ENCODE peak calls at places on chromosomes 12 and 14, in six cellular contexts. R is RWPE1, Q is B cell, D is HFF-Myc, F is left ventricle myocardium inferior, M is MCF 10A. N is an unnamed sample.

GRCh38 chr12:54929998-54930397 is 54.6 kb downstream of the TESPA1 start:
- DNase-seq in F (no peak), Q (no peak), R (no peak), M (no peak), D (no peak), N (no peak)

GRCh38 chr14:104278214-104278534 is 139.8 kb downstream of the KIF26A start:
- DNase-seq in D (no peak), Q (no peak), R (no peak), F (no peak), M (no peak), N (no peak)

GRCh38 chr12:104506691-104507401 is 50.1 kb downstream of the CHST11 start:
- DNase-seq in D (no peak), M (no peak), Q (no peak), F (peak; percentile 20), R (no peak), N (no peak)

GRCh38 chr12:91178139-91178561 is 4.5 kb downstream of the DCN start:
- DNase-seq in Q (no peak), R (peak; percentile 10), M (peak; percentile 44), F (no peak), D (no peak), N (no peak)

GRCh38 chr12:20148241-20148640 is 220.1 kb upstream of the PDE3A start:
- DNase-seq in M (no peak), R (no peak), D (no peak), F (no peak), Q (no peak), N (no peak)

GRCh38 chr12:124296916-124297351 is 2.0 kb downstream of the RFLNA start:
- DNase-seq in Q (no peak), M (no peak), F (no peak), D (no peak), R (no peak), N (no peak)

GRCh38 chr14:104229621-104230041 is 91.2 kb downstream of the KIF26A start:
- DNase-seq in M (no peak), Q (no peak), D (no peak), F (no peak), R (no peak), N (no peak)

GRCh38 chr12:79983969-79984629 is 49.2 kb upstream of the PPP1R12A start:
- DNase-seq in F (no peak), Q (no peak), M (no peak), R (peak; percentile 37), D (peak; percentile 4), N (no peak)

GRCh38 chr12:109723311-109723791 is 9.7 kb downstream of the FAM222A start:
- DNase-seq in R (no peak), M (peak; percentile 33), Q (no peak), F (peak; percentile 84), D (no peak), N (no peak)

GRCh38 chr12:109779382-109779781 is 53.8 kb downstream of the TRPV4 start:
- DNase-seq in R (no peak), F (no peak), Q (no peak), M (no peak), D (no peak), N (no peak)

GRCh38 chr14:68972507-68973272 is 6.4 kb downstream of the ACTN1 start:
- DNase-seq in R (no peak), D (no peak), F (no peak), M (no peak), Q (no peak), N (no peak)

GRCh38 chr14:94540031-94540794 is 21.0 kb upstream of the SERPINA4 start:
- DNase-seq in M (no peak), R (no peak), D (peak; percentile 1), Q (no peak), F (no peak), N (no peak)

GRCh38 chr14:32230181-32230580 is 27.1 kb upstream of the RNU6-8 start:
- DNase-seq in F (no peak), Q (no peak), M (peak; percentile 27), R (peak; percentile 72), D (no peak), N (no peak)

GRCh38 chr12:109797905-109798669 is 35.1 kb downstream of the TRPV4 start:
- DNase-seq in R (no peak), F (no peak), D (no peak), M (no peak), Q (no peak), N (no peak)

GRCh38 chr12:117151195-117152031 is 38.9 kb downstream of the FBXO21 start:
- DNase-seq in F (peak; percentile 66), D (no peak), M (peak; percentile 52), Q (no peak), R (no peak), N (peak; percentile 42)

GRCh38 chr12:117685115-117685926 is 283.5 kb downstream of the KSR2 start:
- DNase-seq in Q (no peak), R (peak; percentile 49), F (no peak), D (peak; percentile 65), M (peak; percentile 73), N (no peak)

GRCh38 chr12:58920102-58920955 is at the start of gene LRIG3:
- DNase-seq in M (peak; percentile 89), F (peak; percentile 90), Q (peak; percentile 18), D (no peak), R (peak; percentile 87), N (peak; percentile 62)

GRCh38 chr12:100661300-100661951 is 87.9 kb downstream of the GAS2L3 start:
- DNase-seq in M (no peak), R (no peak), F (no peak), Q (no peak), D (no peak), N (no peak)

GRCh38 chr14:105837349-105838063 is 311.1 kb downstream of the TMEM121 start:
- DNase-seq in M (no peak), F (no peak), D (no peak), R (no peak), Q (no peak), N (no peak)

GRCh38 chr14:68782091-68782981 is 10.5 kb downstream of the ZFP36L1 start:
- DNase-seq in F (no peak), R (no peak), M (no peak), D (no peak), Q (no peak), N (no peak)

GRCh38 chr12:71955946-71956345 is 17.3 kb downstream of the TPH2 start:
- DNase-seq in D (no peak), M (no peak), Q (no peak), F (no peak), R (no peak), N (no peak)

GRCh38 chr14:50094056-50094455 is 22.3 kb downstream of the VCPKMT start:
- DNase-seq in D (no peak), F (no peak), M (no peak), Q (no peak), R (no peak), N (no peak)
- TF ChIP-seq CTCF in D (no peak), F (no peak), M (no peak), Q (no peak), R (no peak), N (no peak)

GRCh38 chr14:87052646-87053225 is 940.2 kb downstream of the GALC start:
- DNase-seq in D (no peak), R (no peak), Q (no peak), M (no peak), F (no peak), N (no peak)

GRCh38 chr14:87055007-87055406 is 938.0 kb downstream of the GALC start:
- DNase-seq in D (no peak), R (no peak), F (no peak), M (no peak), Q (no peak), N (no peak)

GRCh38 chr14:87046960-87047359 is 946.0 kb downstream of the GALC start:
- DNase-seq in R (no peak), Q (no peak), M (no peak), D (no peak), F (no peak), N (no peak)

GRCh38 chr14:87045956-87046355 is 947.0 kb downstream of the GALC start:
- DNase-seq in F (no peak), Q (no peak), M (no peak), R (no peak), D (no peak), N (no peak)

DNA sequence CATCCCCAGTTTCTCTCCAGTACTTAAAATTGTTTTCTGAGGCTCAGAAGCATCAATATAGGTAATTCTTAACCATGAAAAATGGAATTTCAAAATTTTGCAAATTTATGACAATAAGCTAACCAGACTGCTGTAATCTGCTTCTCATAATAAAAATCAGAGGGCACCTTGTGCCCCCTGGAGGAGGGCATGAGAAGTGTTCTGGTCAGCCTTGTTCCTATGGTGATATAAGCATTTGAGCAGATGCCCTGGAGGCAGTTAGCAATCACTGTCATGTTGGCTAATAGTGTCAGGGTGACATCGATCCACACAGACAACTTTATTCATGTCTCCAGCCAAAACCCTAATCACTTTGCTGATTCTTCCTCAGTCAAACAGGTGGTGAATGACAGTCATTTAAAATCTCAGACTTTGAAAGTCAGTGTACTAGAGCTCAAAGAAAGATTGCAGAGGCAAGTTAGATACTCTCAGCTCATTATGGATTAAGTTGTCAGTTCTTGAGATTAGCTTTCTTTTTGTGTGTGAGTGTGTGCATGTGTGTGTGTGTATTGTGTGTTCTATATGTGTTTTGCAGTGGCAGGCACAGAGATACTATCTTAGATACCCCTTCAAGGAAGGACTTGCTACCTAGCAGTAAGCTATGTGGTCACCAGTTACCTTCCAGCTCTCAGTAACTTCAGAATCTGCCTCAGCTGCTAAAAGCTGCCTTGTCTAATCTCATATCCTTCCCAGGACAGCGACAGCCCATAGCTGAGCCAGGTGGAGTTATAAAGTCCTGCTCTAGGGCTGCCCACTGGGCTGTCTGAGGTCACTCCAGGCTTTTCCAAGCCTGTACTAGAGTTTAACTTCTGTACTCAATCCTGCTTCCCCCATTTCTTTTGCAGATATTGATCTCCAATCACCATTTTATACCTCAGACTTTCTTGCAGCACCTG is 942.8 kb downstream of the GALC start:
- DNase-seq in M (peak; percentile 81), F (no peak), D (peak; percentile 11), Q (no peak), R (peak; percentile 57), N (no peak)
- TF ChIP-seq CTCF in M (peak; percentile 61), F (peak; percentile 28), D (peak; percentile 62), Q (no peak), R (no peak), N (no peak)

GRCh38 chr12:128639089-128639488 is 184.7 kb downstream of the SLC15A4 start:
- DNase-seq in Q (no peak), M (no peak), R (no peak), F (no peak), D (no peak), N (no peak)

GRCh38 chr12:128643106-128643651 is 180.6 kb downstream of the SLC15A4 start:
- DNase-seq in R (no peak), F (no peak), M (no peak), D (no peak), Q (no peak), N (no peak)

GRCh38 chr12:128644664-128645296 is 179.0 kb downstream of the SLC15A4 start:
- DNase-seq in M (peak; percentile 6), Q (peak; percentile 48), F (no peak), R (no peak), D (no peak), N (no peak)
- TF ChIP-seq CTCF in M (no peak), Q (peak; percentile 85), F (peak; percentile 63), R (no peak), D (peak; percentile 33), N (no peak)

DNA sequence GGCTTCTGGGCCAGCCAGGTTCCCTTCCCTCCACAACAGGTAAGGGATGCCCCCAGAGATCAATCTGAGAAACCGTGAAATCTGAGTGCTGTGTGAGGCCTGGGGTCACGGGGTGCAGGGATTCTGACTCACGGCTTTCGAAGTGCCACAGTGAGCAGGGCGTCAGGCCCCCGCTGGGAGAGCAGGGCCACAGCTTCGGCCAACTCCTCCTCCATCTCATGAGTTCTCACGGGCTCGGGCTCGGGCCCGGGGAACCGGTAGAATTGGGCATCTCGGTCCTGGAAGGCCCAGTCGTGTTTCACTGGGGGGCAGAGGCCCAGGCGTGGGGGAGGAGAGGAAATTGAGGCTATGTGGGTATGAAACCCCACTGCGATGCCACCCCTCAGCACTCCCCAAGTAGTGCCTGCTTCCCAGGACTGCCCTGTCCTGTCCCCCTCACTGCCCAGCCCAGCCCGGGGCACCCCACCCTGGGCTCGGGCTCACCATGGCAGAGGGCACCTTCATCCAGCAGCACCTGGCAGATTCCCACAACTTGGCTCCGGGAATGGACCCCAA is 7.7 kb downstream of the RAPGEF3 start:
- DNase-seq in F (no peak), R (no peak), Q (no peak), M (no peak), D (no peak), N (no peak)
- TF ChIP-seq CTCF in F (no peak), R (no peak), Q (no peak), M (no peak), D (no peak), N (no peak)

N was measured in omental fat pad.